ENCODE peak calls at places on chromosome 2, in seven cellular contexts. S, Z, X, L, R, M and K are unnamed samples.

GRCh38 chr2:73911548-73912208 is 15.0 kb upstream of the DGUOK start:
- DNase-seq in X (no peak), R (no peak), S (no peak), L (no peak), M (no peak), Z (no peak), K (no peak)

GRCh38 chr2:19848029-19848750 is 53.6 kb downstream of the TTC32 start:
- DNase-seq in R (no peak), L (no peak), S (no peak), Z (no peak), X (no peak), M (no peak), K (no peak)

GRCh38 chr2:9480157-9480556 is 5.8 kb downstream of the IAH1 start:
- DNase-seq in X (no peak), M (no peak), L (no peak), R (no peak), Z (no peak), S (no peak), K (no peak)

GRCh38 chr2:238921259-238921658 is 73.4 kb downstream of the TWIST2 start:
- DNase-seq in R (no peak), L (no peak), X (no peak), S (no peak), M (no peak), Z (no peak), K (no peak)

GRCh38 chr2:161357097-161357496 is 48.9 kb downstream of the PSMD14 start:
- DNase-seq in R (no peak), X (no peak), Z (no peak), L (no peak), S (no peak), M (no peak), K (no peak)

GRCh38 chr2:223613017-223613950 is 11.1 kb upstream of the SCG2 start:
- DNase-seq in R (peak; percentile 99), M (peak; percentile 99), S (peak; percentile 83), X (no peak), Z (peak; percentile 99), L (peak; percentile 99), K (peak; percentile 92)

GRCh38 chr2:159617651-159618050 is 1.3 kb upstream of the BAZ2B start:
- DNase-seq in L (peak; percentile 52), S (no peak), Z (peak; percentile 61), M (peak; percentile 43), X (no peak), R (peak; percentile 36), K (no peak)

GRCh38 chr2:134917958-134918517 is 584 bp upstream of the CCNT2 start:
- DNase-seq in R (no peak), X (peak; percentile 92), L (no peak), Z (no peak), M (no peak), S (peak; percentile 91), K (peak; percentile 56)

GRCh38 chr2:215529271-215529670 is 93.4 kb upstream of the FN1 start:
- DNase-seq in S (no peak), R (peak; percentile 73), M (peak; percentile 76), Z (peak; percentile 87), X (no peak), L (peak; percentile 89), K (no peak)

GRCh38 chr2:143030127-143030526 is 99.1 kb upstream of the ARHGAP15 start:
- DNase-seq in S (no peak), X (no peak), L (peak; percentile 67), R (no peak), Z (no peak), M (no peak), K (no peak)

GRCh38 chr2:195505701-195506100 is 151.3 kb upstream of the SLC39A10 start:
- DNase-seq in S (no peak), Z (no peak), R (no peak), X (peak; percentile 46), M (no peak), L (no peak), K (no peak)
- TF ChIP-seq CTCF in S (no peak), Z (no peak), R (no peak), X (no peak), M (no peak), L (no peak), K (no peak)

DNA sequence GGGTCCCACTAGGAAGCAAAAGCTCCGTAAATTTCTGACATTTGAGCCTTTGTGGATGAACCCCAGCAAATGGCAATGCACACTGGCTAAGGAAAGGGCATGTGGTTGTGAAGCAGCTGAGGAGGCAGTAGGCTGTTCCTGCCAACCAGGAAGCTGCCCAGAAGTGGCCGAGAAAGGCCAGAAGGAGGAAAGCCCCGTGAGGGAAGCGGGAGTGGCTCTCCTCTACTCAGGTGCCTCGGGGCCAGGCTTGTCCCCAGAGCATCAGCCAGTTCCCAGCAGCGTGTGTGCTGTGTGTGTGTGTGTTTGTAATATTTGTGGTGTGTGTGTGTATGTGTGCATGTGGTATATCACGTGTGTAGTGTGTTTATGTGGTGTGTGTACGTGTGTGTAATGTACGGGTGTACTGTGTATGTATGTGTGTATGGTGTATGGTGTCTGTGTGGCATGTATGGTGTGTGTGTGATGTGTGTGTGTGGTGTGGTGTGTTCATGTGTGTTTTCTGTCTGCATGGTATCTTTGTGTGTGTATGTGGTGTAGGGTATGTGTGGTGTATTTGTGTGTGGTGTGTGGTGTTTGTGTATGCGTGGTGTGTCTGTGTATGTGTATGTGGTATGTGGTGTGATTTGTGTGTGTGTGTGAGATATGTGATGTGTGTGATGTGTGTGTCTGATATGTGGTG is 90.6 kb downstream of the APOB start:
- DNase-seq in S (no peak), M (no peak), X (no peak), Z (no peak), L (no peak), R (no peak), K (no peak)
- H3K4me3 ChIP-seq in S (no peak overlapping the region), M (no peak overlapping the region), X (no peak overlapping the region), Z (no peak overlapping the region), L (no peak overlapping the region), R (no peak overlapping the region), K (no peak overlapping the region)

DNA sequence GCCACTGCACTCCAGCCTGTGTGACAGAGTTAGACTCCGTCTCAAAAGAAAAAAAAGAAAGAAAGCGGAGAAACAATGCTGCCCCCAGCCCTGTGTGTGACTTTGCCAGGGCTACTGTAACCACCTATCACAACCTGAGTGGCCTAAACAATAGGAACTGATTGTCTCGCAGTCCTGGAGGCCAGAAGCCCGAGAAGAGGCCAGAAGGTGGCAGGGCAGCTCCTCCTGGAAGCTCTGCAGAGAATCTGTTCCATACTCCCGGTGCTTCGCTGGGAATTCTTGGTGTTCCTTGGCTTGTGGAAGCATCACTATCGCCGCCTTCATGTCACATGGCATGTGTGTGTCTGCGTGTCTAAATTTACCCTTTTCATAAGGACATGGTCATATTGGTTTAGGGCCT is 14.4 kb upstream of the RAB17 start:
- DNase-seq in X (no peak), R (peak; percentile 70), S (no peak), M (no peak), Z (peak; percentile 59), L (no peak), K (no peak)
- TF ChIP-seq CTCF in X (no peak), R (peak; percentile 28), S (no peak), M (peak; percentile 23), Z (peak; percentile 38), L (peak; percentile 45), K (peak; percentile 19)

GRCh38 chr2:227671170-227671887 is 4.7 kb downstream of the SCYGR5 start:
- DNase-seq in X (no peak), S (no peak), M (no peak), L (no peak), R (no peak), Z (peak; percentile 38), K (no peak)

GRCh38 chr2:227677928-227678327 is 11.3 kb downstream of the SCYGR5 start:
- DNase-seq in S (no peak), L (no peak), R (no peak), X (no peak), M (no peak), Z (no peak), K (no peak)

DNA sequence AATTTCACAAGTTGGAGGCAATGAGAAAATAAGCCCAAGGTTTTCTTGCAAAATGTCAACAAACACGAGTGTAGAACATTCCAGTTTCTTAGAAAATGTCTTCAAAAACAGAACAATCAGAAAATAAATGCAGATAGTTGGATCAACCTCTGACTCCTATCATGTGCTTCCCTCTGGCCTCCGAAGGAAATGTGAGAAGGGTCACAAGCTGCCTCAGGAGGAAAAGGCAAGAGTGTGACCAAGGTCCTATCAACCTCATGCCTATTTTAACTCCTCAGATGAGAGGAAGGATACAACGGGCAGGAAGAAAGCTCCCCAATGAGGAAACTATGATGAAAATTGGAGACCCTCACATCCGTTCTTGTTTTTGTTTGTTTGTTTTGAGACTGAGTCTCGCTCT is 7.9 kb downstream of the SCYGR5 start:
- DNase-seq in X (no peak), L (peak; percentile 15), S (no peak), Z (no peak), R (no peak), M (no peak), K (no peak)
- H3K4me3 ChIP-seq in X (no peak overlapping the region), L (no peak overlapping the region), S (no peak overlapping the region), Z (no peak overlapping the region), R (no peak overlapping the region), M (no peak overlapping the region), K (no peak overlapping the region)

GRCh38 chr2:167128130-167128529 is 239.8 kb downstream of the XIRP2 start:
- DNase-seq in L (no peak), S (no peak), X (no peak), R (no peak), Z (no peak), M (no peak), K (no peak)

GRCh38 chr2:167132066-167132465 is 243.8 kb downstream of the XIRP2 start:
- DNase-seq in M (no peak), R (no peak), Z (no peak), X (no peak), S (no peak), L (no peak), K (no peak)

GRCh38 chr2:167126165-167126564 is 237.9 kb downstream of the XIRP2 start:
- DNase-seq in X (no peak), R (no peak), L (no peak), Z (no peak), M (no peak), S (no peak), K (no peak)

GRCh38 chr2:167122389-167122788 is 234.1 kb downstream of the XIRP2 start:
- DNase-seq in M (no peak), X (no peak), Z (no peak), L (no peak), S (no peak), R (no peak), K (no peak)

GRCh38 chr2:167127135-167127534 is 238.9 kb downstream of the XIRP2 start:
- DNase-seq in X (no peak), L (peak; percentile 75), M (peak; percentile 58), Z (peak; percentile 54), R (peak; percentile 68), S (no peak), K (no peak)
- TF ChIP-seq CTCF in X (no peak), L (peak; percentile 51), M (peak; percentile 37), Z (peak; percentile 32), R (no peak), S (no peak), K (peak; percentile 37)